ENCODE peak calls at places on chromosome 22, in four cellular contexts. One of them, this sample, is unnamed.

GRCh38 chr22:48331691-48332220 is 1495.9 kb downstream of the BRD1 start:
- DNase-seq in fibroblast of villous mesenchyme: no peak
- DNase-seq in HFF-Myc: no peak
- DNase-seq in cardiac muscle cell: no peak
- DNase-seq in this sample: no peak

GRCh38 chr22:22692707-22693530 is 48.5 kb downstream of the GGTLC2 start:
- DNase-seq in fibroblast of villous mesenchyme: peak
- DNase-seq in HFF-Myc: no peak
- DNase-seq in cardiac muscle cell: peak
- DNase-seq in this sample: peak

GRCh38 chr22:48900327-48900597 is 927.4 kb downstream of the BRD1 start:
- DNase-seq in fibroblast of villous mesenchyme: no peak
- DNase-seq in HFF-Myc: no peak
- DNase-seq in cardiac muscle cell: no peak
- DNase-seq in this sample: no peak

GRCh38 chr22:21937041-21937820 is 15.4 kb downstream of the PPM1F start:
- DNase-seq in fibroblast of villous mesenchyme: no peak
- DNase-seq in HFF-Myc: no peak
- DNase-seq in cardiac muscle cell: no peak
- DNase-seq in this sample: peak

GRCh38 chr22:44583854-44584253 is 85.8 kb upstream of the RTL6 start:
- DNase-seq in fibroblast of villous mesenchyme: no peak
- DNase-seq in HFF-Myc: no peak
- DNase-seq in cardiac muscle cell: no peak
- DNase-seq in this sample: no peak

GRCh38 chr22:49779853-49780271 is 47.8 kb downstream of the BRD1 start:
- DNase-seq in fibroblast of villous mesenchyme: no peak
- DNase-seq in HFF-Myc: no peak
- DNase-seq in cardiac muscle cell: no peak
- DNase-seq in this sample: no peak

GRCh38 chr22:20211997-20212753 is 55.9 kb downstream of the RTN4R start:
- DNase-seq in fibroblast of villous mesenchyme: peak
- DNase-seq in HFF-Myc: no peak
- DNase-seq in cardiac muscle cell: peak
- DNase-seq in this sample: peak

GRCh38 chr22:49971232-49972162 is 10.9 kb downstream of the PIM3 start:
- DNase-seq in fibroblast of villous mesenchyme: peak
- DNase-seq in HFF-Myc: no peak
- DNase-seq in cardiac muscle cell: peak
- DNase-seq in this sample: peak

GRCh38 chr22:28375761-28376534 is 303.7 kb downstream of the TTC28 start:
- DNase-seq in fibroblast of villous mesenchyme: no peak
- DNase-seq in HFF-Myc: no peak
- DNase-seq in cardiac muscle cell: peak
- DNase-seq in this sample: peak

GRCh38 chr22:26174280-26174679 is 5.0 kb downstream of the SEZ6L start:
- DNase-seq in fibroblast of villous mesenchyme: no peak
- DNase-seq in HFF-Myc: no peak
- DNase-seq in cardiac muscle cell: no peak
- DNase-seq in this sample: no peak

GRCh38 chr22:12601870-12602779 is 2925.9 kb upstream of the OR11H1 start:
- DNase-seq in fibroblast of villous mesenchyme: peak
- DNase-seq in HFF-Myc: no peak
- DNase-seq in cardiac muscle cell: no peak
- DNase-seq in this sample: no peak

GRCh38 chr22:44673406-44673805 is 28.6 kb upstream of the PRR5 start:
- DNase-seq in fibroblast of villous mesenchyme: no peak
- DNase-seq in HFF-Myc: no peak
- DNase-seq in cardiac muscle cell: no peak
- DNase-seq in this sample: no peak

GRCh38 chr22:26847816-26848215 is 190.4 kb downstream of the MIAT start:
- DNase-seq in fibroblast of villous mesenchyme: no peak
- DNase-seq in HFF-Myc: no peak
- DNase-seq in cardiac muscle cell: no peak
- DNase-seq in this sample: no peak

GRCh38 chr22:48578138-48579034 is 1249.3 kb downstream of the BRD1 start:
- DNase-seq in fibroblast of villous mesenchyme: no peak
- DNase-seq in HFF-Myc: no peak
- DNase-seq in cardiac muscle cell: no peak
- DNase-seq in this sample: no peak

GRCh38 chr22:21939392-21940319 is 13.0 kb downstream of the PPM1F start:
- DNase-seq in fibroblast of villous mesenchyme: no peak
- DNase-seq in HFF-Myc: no peak
- DNase-seq in cardiac muscle cell: no peak
- DNase-seq in this sample: no peak

GRCh38 chr22:29291215-29291614 is 15.2 kb upstream of the GAS2L1 start:
- DNase-seq in fibroblast of villous mesenchyme: no peak
- DNase-seq in HFF-Myc: no peak
- DNase-seq in cardiac muscle cell: no peak
- DNase-seq in this sample: no peak

GRCh38 chr22:37601540-37602442 is 6.8 kb upstream of the GGA1 start:
- DNase-seq in fibroblast of villous mesenchyme: peak
- DNase-seq in HFF-Myc: no peak
- DNase-seq in cardiac muscle cell: peak
- DNase-seq in this sample: peak
- TF ChIP-seq CTCF in fibroblast of villous mesenchyme: no peak
- TF ChIP-seq CTCF in HFF-Myc: no peak
- TF ChIP-seq CTCF in cardiac muscle cell: no peak
- TF ChIP-seq CTCF in this sample: no peak

DNA sequence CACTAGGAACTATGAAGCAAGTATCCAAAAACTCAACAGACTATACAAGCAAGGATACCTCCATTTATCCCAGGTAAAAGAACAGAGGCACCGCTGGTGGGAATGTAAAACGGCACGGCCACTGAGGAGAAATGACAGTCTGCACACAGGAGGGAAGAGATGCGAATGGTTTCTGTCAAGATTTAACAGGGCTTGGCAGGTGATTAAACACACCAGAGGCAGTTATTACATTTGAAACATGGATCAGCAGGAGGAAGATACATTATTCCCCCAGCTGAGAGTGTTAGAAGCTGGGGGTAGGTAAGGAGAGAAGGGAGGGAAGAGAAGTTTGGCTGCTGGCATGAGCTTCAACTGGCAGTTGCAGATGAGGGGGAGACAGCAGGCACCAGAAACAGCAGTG is 30.2 kb downstream of the ATP6V1E1 start:
- DNase-seq in fibroblast of villous mesenchyme: no peak
- DNase-seq in HFF-Myc: no peak
- DNase-seq in cardiac muscle cell: no peak
- DNase-seq in this sample: no peak
- H3K4me3 ChIP-seq in fibroblast of villous mesenchyme: no peak
- H3K4me3 ChIP-seq in HFF-Myc: no peak
- H3K4me3 ChIP-seq in cardiac muscle cell: no peak
- H3K4me3 ChIP-seq in this sample: no peak

GRCh38 chr22:45731041-45731797 is 59.6 kb downstream of the ATXN10 start:
- DNase-seq in fibroblast of villous mesenchyme: peak
- DNase-seq in HFF-Myc: no peak
- DNase-seq in cardiac muscle cell: peak
- DNase-seq in this sample: peak
- TF ChIP-seq CTCF in fibroblast of villous mesenchyme: no peak
- TF ChIP-seq CTCF in HFF-Myc: no peak
- TF ChIP-seq CTCF in cardiac muscle cell: no peak
- TF ChIP-seq CTCF in this sample: no peak

DNA sequence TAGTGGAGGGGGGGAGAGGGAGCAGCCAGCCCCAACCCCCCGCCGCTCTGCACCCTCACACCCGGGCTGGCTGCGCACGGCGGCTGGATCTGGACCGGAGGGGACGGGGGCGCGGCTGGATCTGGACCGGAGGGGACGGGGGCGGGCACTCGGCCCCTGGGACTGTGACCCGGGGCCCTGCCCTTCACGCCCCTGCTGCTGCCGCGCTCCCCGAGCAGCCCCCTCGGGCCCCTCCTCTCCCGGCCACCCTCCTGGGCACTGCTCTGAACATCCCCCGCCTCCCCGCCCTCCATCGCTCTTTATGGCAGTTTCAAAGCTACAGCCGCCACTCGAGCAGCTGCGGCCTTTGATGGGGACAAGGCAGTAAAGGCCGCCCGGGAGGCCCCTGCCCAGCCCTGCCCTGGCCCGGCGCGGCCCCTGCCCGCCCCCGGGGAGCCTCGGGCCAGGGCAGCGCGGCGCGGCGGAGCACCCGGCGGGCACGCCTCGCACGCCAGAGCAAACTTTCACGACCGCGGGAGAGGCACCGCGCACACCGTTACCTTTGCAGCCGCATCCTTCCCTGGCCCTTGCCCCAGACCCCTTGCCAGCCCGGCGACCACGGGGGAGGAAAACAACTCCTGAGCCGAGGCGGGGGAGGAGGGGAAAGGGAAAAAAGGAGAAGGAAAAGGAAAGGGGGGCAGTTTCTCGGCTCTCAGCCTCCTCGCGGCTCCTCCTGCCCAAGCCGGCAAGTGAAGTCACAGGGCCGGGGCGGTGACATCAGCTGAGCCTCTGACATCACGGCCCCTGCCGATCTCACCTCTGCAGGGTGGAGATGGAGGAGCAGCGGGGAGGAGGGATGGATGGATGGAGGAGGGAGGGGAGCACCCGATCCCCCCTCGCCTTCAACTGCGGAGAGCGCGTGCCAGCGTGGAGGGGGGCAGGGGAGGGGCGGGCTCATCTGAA is 13.1 kb upstream of the TCF20 start:
- DNase-seq in fibroblast of villous mesenchyme: no peak
- DNase-seq in HFF-Myc: no peak
- DNase-seq in cardiac muscle cell: peak
- DNase-seq in this sample: no peak
- H3K4me3 ChIP-seq in fibroblast of villous mesenchyme: no peak
- H3K4me3 ChIP-seq in HFF-Myc: no peak
- H3K4me3 ChIP-seq in cardiac muscle cell: peak
- H3K4me3 ChIP-seq in this sample: peak

DNA sequence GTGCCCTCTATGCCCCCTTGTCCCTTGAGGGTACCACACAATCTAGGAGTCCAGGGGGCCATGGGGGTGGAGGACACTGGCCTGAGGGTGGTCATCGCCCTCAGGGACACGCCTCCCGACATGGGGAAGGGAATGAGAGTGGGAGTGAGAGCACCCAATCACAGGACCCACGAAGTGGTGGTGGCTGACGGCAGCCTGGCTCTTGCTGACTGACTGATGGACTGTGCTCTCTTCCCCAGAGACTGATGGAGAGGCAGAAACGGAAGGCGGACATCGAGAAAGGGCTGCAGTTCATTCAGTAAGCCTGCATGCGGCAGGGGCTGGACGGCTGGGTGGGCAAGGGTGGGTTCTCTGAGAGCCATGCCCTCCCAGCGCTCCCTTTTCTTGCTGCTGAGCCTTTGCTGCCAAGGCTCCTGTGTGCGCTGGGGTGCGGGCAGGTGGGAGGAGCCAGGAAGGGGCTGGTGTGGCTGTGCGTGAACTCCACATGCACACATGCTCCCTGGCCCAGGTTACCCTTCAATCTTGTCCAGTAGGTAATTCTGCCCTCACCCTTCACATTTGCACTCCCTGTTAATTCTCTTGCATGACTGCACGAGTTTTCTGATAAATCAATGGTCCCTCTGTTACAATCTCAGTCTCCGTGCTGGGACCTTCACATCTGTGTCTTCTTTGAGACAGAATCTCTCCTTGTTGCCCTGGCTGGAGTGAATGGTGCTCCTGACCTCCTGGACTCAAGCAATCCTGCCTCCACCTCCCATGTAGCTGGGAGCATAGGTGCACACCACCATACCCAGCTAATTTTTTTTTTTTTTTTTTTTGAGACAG is 19.3 kb downstream of the ZC3H7B start:
- DNase-seq in fibroblast of villous mesenchyme: no peak
- DNase-seq in HFF-Myc: no peak
- DNase-seq in cardiac muscle cell: no peak
- DNase-seq in this sample: no peak
- TF ChIP-seq CTCF in fibroblast of villous mesenchyme: no peak
- TF ChIP-seq CTCF in HFF-Myc: no peak
- TF ChIP-seq CTCF in cardiac muscle cell: no peak
- TF ChIP-seq CTCF in this sample: no peak

GRCh38 chr22:24133187-24133965 is 47.9 kb upstream of the SUSD2 start:
- DNase-seq in fibroblast of villous mesenchyme: peak
- DNase-seq in HFF-Myc: no peak
- DNase-seq in cardiac muscle cell: peak
- DNase-seq in this sample: peak
- H3K4me3 ChIP-seq in fibroblast of villous mesenchyme: no peak
- H3K4me3 ChIP-seq in HFF-Myc: no peak
- H3K4me3 ChIP-seq in cardiac muscle cell: no peak
- H3K4me3 ChIP-seq in this sample: no peak

GRCh38 chr22:43164636-43165035 is 13.3 kb downstream of the TSPO start:
- DNase-seq in fibroblast of villous mesenchyme: no peak
- DNase-seq in HFF-Myc: no peak
- DNase-seq in cardiac muscle cell: no peak
- DNase-seq in this sample: no peak

GRCh38 chr22:43163241-43163795 is 12.0 kb downstream of the TSPO start:
- DNase-seq in fibroblast of villous mesenchyme: no peak
- DNase-seq in HFF-Myc: no peak
- DNase-seq in cardiac muscle cell: no peak
- DNase-seq in this sample: no peak

GRCh38 chr22:43167001-43167589 is 15.7 kb downstream of the TSPO start:
- DNase-seq in fibroblast of villous mesenchyme: no peak
- DNase-seq in HFF-Myc: no peak
- DNase-seq in cardiac muscle cell: no peak
- DNase-seq in this sample: no peak

GRCh38 chr22:43168416-43169309 is 17.3 kb downstream of the TSPO start:
- DNase-seq in fibroblast of villous mesenchyme: peak
- DNase-seq in HFF-Myc: no peak
- DNase-seq in cardiac muscle cell: peak
- DNase-seq in this sample: peak

DNA sequence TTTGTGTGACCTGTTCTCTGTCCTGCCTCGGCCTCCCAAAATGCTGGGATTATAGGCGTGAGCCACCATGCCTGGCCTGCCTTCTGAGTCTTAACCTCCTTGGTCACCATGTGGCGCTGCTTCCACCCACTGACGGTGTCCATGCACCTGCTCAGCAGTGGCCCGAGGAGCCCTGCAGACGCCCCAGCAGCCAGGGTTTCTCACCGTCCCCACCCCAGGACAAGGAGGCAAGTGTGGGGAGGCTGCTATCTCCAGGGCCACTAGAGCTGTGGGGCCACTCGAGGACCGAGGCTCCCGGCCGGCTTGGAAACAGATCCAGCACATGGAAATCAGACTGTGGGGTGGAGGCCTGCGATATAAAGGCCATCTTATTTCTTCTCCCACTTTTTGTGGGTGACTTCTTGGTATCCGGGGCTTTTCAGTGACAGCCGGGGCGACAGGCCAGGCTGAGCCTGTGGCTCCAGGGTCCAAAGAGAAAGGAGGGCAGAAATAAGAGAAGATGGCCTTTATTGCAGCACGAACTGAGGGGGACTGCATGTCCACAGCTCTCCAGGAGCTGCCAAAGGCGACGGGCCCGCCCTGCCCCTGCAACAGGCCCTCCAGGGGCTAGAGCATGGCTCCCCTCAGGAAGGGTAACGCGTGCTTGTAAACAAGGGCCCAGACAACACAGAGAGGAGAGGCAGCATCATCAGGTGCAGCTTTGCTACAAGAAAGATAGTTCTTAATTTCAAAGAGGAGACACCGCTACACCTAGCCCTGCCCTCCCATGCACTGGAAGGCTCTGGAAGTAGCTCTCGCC is 15.0 kb downstream of the TSPO start:
- DNase-seq in fibroblast of villous mesenchyme: no peak
- DNase-seq in HFF-Myc: no peak
- DNase-seq in cardiac muscle cell: no peak
- DNase-seq in this sample: no peak
- TF ChIP-seq CTCF in fibroblast of villous mesenchyme: no peak
- TF ChIP-seq CTCF in HFF-Myc: no peak
- TF ChIP-seq CTCF in cardiac muscle cell: no peak
- TF ChIP-seq CTCF in this sample: no peak

This sample was measured in cardiac fibroblast.